ENCODE peak calls at places on chromosomes 13 and 19, in eight cellular contexts. P is suprapubic skin; D is T-helper 9 cell; L is stimulated activated CD4-positive, alpha-beta T cell treated with anti-CD3 and anti-CD28 coated beads, Interleukin-2, amount 100 ng/mL, for 48 hours; Z is RPMI8226; U is NCI-H1105; N is germinal center; V is NCI-H187 treated with DMSO at 0.1 percent for 48 hours. J is an unnamed sample.

GRCh38 chr13:106491928-106492327 is 43.5 kb downstream of the EFNB2 start:
- DNase-seq in D (no peak), U (no peak), N (no peak), V (no peak), Z (no peak), P (no peak), L (no peak), J (no peak)

GRCh38 chr19:49338691-49339363 is 3.6 kb downstream of the CD37 start:
- DNase-seq in D (no peak), U (no peak), Z (no peak), V (peak), N (peak), L (no peak), P (peak), J (peak)

GRCh38 chr13:41001695-41002094 is 17.4 kb downstream of the ELF1 start:
- DNase-seq in Z (no peak), L (no peak), U (no peak), D (no peak), P (no peak), V (no peak), N (no peak), J (no peak)

GRCh38 chr13:111343186-111343805 is 22.9 kb downstream of the TEX29 start:
- DNase-seq in P (no peak), L (no peak), U (no peak), Z (no peak), N (no peak), V (no peak), D (no peak), J (no peak)

GRCh38 chr13:74929436-74929835 is 552.5 kb downstream of the TBC1D4 start:
- DNase-seq in P (no peak), Z (no peak), U (no peak), D (no peak), N (no peak), V (no peak), L (no peak), J (no peak)

GRCh38 chr13:67186985-67187569 is 43.1 kb downstream of the PCDH9 start:
- DNase-seq in D (no peak), L (no peak), N (no peak), V (no peak), P (no peak), U (no peak), Z (no peak), J (no peak)

GRCh38 chr13:80048802-80049201 is 292.1 kb downstream of the SPRY2 start:
- DNase-seq in N (peak), Z (peak), D (no peak), P (peak), V (no peak), U (no peak), L (peak), J (peak)

GRCh38 chr13:73082471-73082870 is 23.7 kb downstream of the KLF5 start:
- DNase-seq in V (no peak), U (no peak), N (no peak), D (no peak), L (no peak), P (no peak), Z (no peak), J (no peak)

GRCh38 chr13:30808600-30808999 is 73.3 kb downstream of the ALOX5AP start:
- DNase-seq in P (no peak), U (no peak), N (no peak), L (no peak), V (no peak), Z (no peak), D (no peak), J (no peak)

GRCh38 chr19:44576843-44577565 is 36.4 kb upstream of the IGSF23 start:
- DNase-seq in D (no peak), U (peak), P (no peak), N (peak), L (peak), V (no peak), Z (peak), J (peak)

GRCh38 chr13:97242755-97243497 is 20.8 kb downstream of the MBNL2 start:
- DNase-seq in U (no peak), V (no peak), D (no peak), Z (no peak), N (no peak), L (no peak), P (no peak), J (no peak)

GRCh38 chr13:110625771-110626321 is 10.5 kb downstream of the NAXD start:
- DNase-seq in P (no peak), L (no peak), D (no peak), N (no peak), Z (no peak), U (no peak), V (no peak), J (no peak)

GRCh38 chr13:97403893-97404683 is 29.9 kb upstream of the RAP2A start:
- DNase-seq in D (no peak), N (no peak), L (no peak), U (no peak), P (no peak), Z (no peak), V (no peak), J (no peak)

GRCh38 chr19:55080121-55080914 is 4.6 kb downstream of the EPS8L1 start:
- DNase-seq in L (peak), V (no peak), D (no peak), N (peak), U (peak), Z (peak), P (peak), J (peak)

GRCh38 chr13:98242403-98242802 is 65.3 kb upstream of the RNF113B start:
- DNase-seq in L (no peak), Z (no peak), V (no peak), D (no peak), U (no peak), P (no peak), N (no peak), J (no peak)

GRCh38 chr13:113584870-113585671 is 518 bp downstream of the TFDP1 start:
- DNase-seq in N (peak), D (no peak), Z (peak), P (peak), V (no peak), U (no peak), L (peak), J (peak)

GRCh38 chr13:113297370-113297871 is 382 bp downstream of the LAMP1 start:
- DNase-seq in L (peak), Z (peak), D (peak), V (no peak), U (no peak), P (peak), N (peak), J (peak)

GRCh38 chr13:38180670-38181069 is 169.0 kb upstream of the UFM1 start:
- DNase-seq in U (no peak), L (no peak), D (no peak), P (no peak), V (no peak), N (no peak), Z (no peak), J (no peak)

GRCh38 chr13:85347251-85347650 is 452.0 kb downstream of the SLITRK6 start:
- DNase-seq in Z (no peak), P (no peak), U (no peak), D (no peak), L (no peak), V (no peak), N (no peak), J (no peak)

GRCh38 chr19:46306501-46306900 is 9.7 kb downstream of the HIF3A start:
- DNase-seq in D (no peak), V (no peak), U (no peak), N (no peak), L (no peak), P (no peak), Z (no peak), J (no peak)